ENCODE peak calls at places on chromosomes 4 and X, in nine cellular contexts. Q is caudate nucleus; M is B cell; E is stimulated activated naive B cell treated with anti-CD40 and anti-IgM and Interleukin-4, amounts not matched to agents 10 μg/mL and 1 μg/mL and 100 μg/mL, for 72 hours; N is GM12891; U is stimulated activated CD8-positive, alpha-beta memory T cell treated with anti-CD3 and anti-CD28 coated beads, Interleukin-4, amount 100 ng/mL, for 4 hours; Z is fibroblast of pulmonary artery; G is stimulated activated CD4-positive, alpha-beta T cell treated with anti-CD3 and anti-CD28 coated beads, Interleukin-2, amount 100 ng/mL, for 24 hours; P is activated CD4-positive, alpha-beta T cell treated with anti-CD3 and anti-CD28 coated beads, Interleukin-2, amount 50 U/mL, for 1 hour. L is an unnamed sample.

GRCh38 chrX:23376581-23376980 is 41.9 kb downstream of the PTCHD1 start:
- DNase-seq in P (no peak), U (no peak), G (no peak), Z (no peak), N (no peak), M (no peak), E (no peak), Q (peak; percentile 15), L (no peak)

GRCh38 chr4:70600305-70600704 is 8.2 kb downstream of the AMBN start:
- DNase-seq in U (no peak), Q (no peak), G (no peak), P (no peak), N (no peak), M (no peak), E (no peak), Z (no peak), L (no peak)

GRCh38 chr4:11428701-11429571 is at the start of gene HS3ST1:
- DNase-seq in M (peak; percentile 86), P (peak; percentile 13), E (peak; percentile 84), N (peak; percentile 67), Q (peak; percentile 34), G (peak; percentile 33), Z (peak; percentile 83), U (no peak), L (peak; percentile 47)

GRCh38 chr4:174120446-174121142 is 162.9 kb downstream of the FBXO8 start:
- DNase-seq in Q (peak; percentile 25), G (no peak), N (no peak), U (no peak), E (peak; percentile 1), M (peak; percentile 15), P (no peak), Z (peak; percentile 91), L (peak; percentile 80)

GRCh38 chr4:146654976-146655761 is 16.5 kb downstream of the POU4F2 start:
- DNase-seq in Q (no peak), G (no peak), E (no peak), Z (peak; percentile 25), U (no peak), M (no peak), P (no peak), N (no peak), L (peak; percentile 42)

GRCh38 chr4:109486007-109486406 is 52.4 kb downstream of the SEC24B start:
- DNase-seq in U (no peak), M (no peak), G (no peak), E (no peak), Z (no peak), P (no peak), N (no peak), Q (no peak), L (no peak)

GRCh38 chr4:157222764-157223145 is 2.2 kb downstream of the GRIA2 start:
- DNase-seq in U (no peak), Q (peak; percentile 36), G (no peak), N (no peak), Z (no peak), P (no peak), M (no peak), E (no peak), L (peak; percentile 12)

GRCh38 chrX:106404512-106404911 is 207.3 kb upstream of the RADX start:
- DNase-seq in Q (no peak), N (no peak), M (no peak), E (no peak), Z (peak; percentile 1), P (no peak), G (no peak), U (no peak), L (no peak)

GRCh38 chr4:83150563-83151330 is 36.2 kb upstream of the PLAC8 start:
- DNase-seq in G (no peak), Q (no peak), Z (peak; percentile 56), M (no peak), P (no peak), N (no peak), E (no peak), U (no peak), L (no peak)

GRCh38 chr4:24979554-24979953 is 51.2 kb downstream of the LGI2 start:
- DNase-seq in Z (peak; percentile 87), E (no peak), Q (no peak), P (no peak), N (no peak), M (no peak), G (no peak), U (no peak), L (peak; percentile 55)

GRCh38 chr4:128942547-128942946 is 133.0 kb downstream of the JADE1 start:
- DNase-seq in N (no peak), P (no peak), G (no peak), M (no peak), E (no peak), Q (no peak), U (no peak), Z (no peak), L (no peak)

GRCh38 chr4:128916832-128917231 is 107.3 kb downstream of the JADE1 start:
- DNase-seq in Q (no peak), P (no peak), N (no peak), M (peak; percentile 73), G (no peak), Z (no peak), E (peak; percentile 39), U (no peak), L (no peak)

GRCh38 chr4:5971077-5971447 is 47.2 kb downstream of the C4orf50 start:
- DNase-seq in Z (no peak), G (no peak), E (no peak), P (no peak), M (no peak), N (no peak), U (no peak), Q (no peak), L (no peak)

GRCh38 chrX:9352683-9353430 is 112.0 kb upstream of the TBL1X start:
- DNase-seq in U (no peak), P (no peak), E (peak; percentile 36), N (no peak), Q (no peak), M (peak; percentile 46), G (peak; percentile 36), Z (peak; percentile 79), L (peak; percentile 54)

GRCh38 chr4:120653790-120654189 is 268.7 kb downstream of the PRDM5 start:
- DNase-seq in N (no peak), P (no peak), E (no peak), U (no peak), G (no peak), Q (no peak), M (no peak), Z (no peak), L (no peak)

GRCh38 chrX:154717824-154718223 is 33.1 kb downstream of the GAB3 start:
- DNase-seq in U (no peak), Z (peak; percentile 45), G (no peak), P (no peak), M (peak; percentile 9), Q (no peak), N (no peak), E (no peak), L (no peak)

GRCh38 chr4:169557061-169557636 is 55.2 kb downstream of the NEK1 start:
- DNase-seq in Q (no peak), G (no peak), P (no peak), U (no peak), M (no peak), E (no peak), Z (no peak), N (no peak), L (no peak)

GRCh38 chr4:59881632-59882031 is 1318.5 kb upstream of the ADGRL3 start:
- DNase-seq in U (no peak), M (no peak), P (no peak), Q (no peak), N (no peak), G (no peak), Z (no peak), E (no peak), L (no peak)

GRCh38 chr4:140293979-140294378 is 79.5 kb upstream of the SCOC start:
- DNase-seq in E (no peak), P (no peak), Q (no peak), Z (no peak), N (no peak), U (no peak), M (no peak), G (no peak), L (no peak)

GRCh38 chrX:42771836-42772335 is 6.1 kb downstream of the PPP1R2C start:
- DNase-seq in E (no peak), P (no peak), M (no peak), G (no peak), N (no peak), U (no peak), Z (no peak), Q (no peak), L (no peak)

GRCh38 chr4:10031663-10032590 is 10.6 kb upstream of the SLC2A9 start:
- DNase-seq in M (no peak), N (no peak), Z (peak; percentile 54), P (no peak), Q (no peak), G (no peak), U (no peak), E (no peak), L (no peak)

GRCh38 chr4:2797188-2797544 is 4.3 kb downstream of the SH3BP2 start:
- DNase-seq in Q (no peak), U (no peak), M (peak; percentile 16), E (no peak), G (no peak), P (no peak), Z (no peak), N (no peak), L (no peak)

GRCh38 chrX:116317409-116317808 is 119.0 kb upstream of the SLC6A14 start:
- DNase-seq in U (no peak), P (no peak), N (no peak), Z (peak; percentile 72), G (no peak), E (no peak), M (no peak), Q (peak; percentile 8), L (no peak)

GRCh38 chrX:8815460-8816065 is 14.4 kb upstream of the FAM9A start:
- DNase-seq in Z (peak; percentile 53), Q (no peak), P (no peak), E (no peak), M (peak; percentile 52), N (peak; percentile 4), U (no peak), G (no peak), L (peak; percentile 42)

GRCh38 chr4:186724861-186725419 is 1.3 kb upstream of the FAT1 start:
- DNase-seq in M (no peak), P (no peak), Q (no peak), E (no peak), U (no peak), Z (peak; percentile 46), N (peak; percentile 13), G (no peak), L (peak; percentile 22)

GRCh38 chr4:8502836-8503585 is 62.4 kb downstream of the TRMT44 start:
- DNase-seq in G (no peak), M (no peak), N (no peak), Q (no peak), U (no peak), P (no peak), E (no peak), Z (peak; percentile 5), L (no peak)

GRCh38 chr4:2723751-2724150 is 32.4 kb downstream of the TNIP2 start:
- DNase-seq in E (no peak), M (no peak), G (no peak), Z (no peak), U (no peak), P (no peak), N (no peak), Q (no peak), L (no peak)

L was measured in GM03348.